ENCODE peak calls at places on chromosomes 3 and 15, in five cellular contexts. J is AG09309, P is AG04450, C is cardiac muscle cell, K is omental fat pad. W is an unnamed sample.

GRCh38 chr3:46488735-46489361 is 8.9 kb upstream of the RTP3 start:
- DNase-seq in J (peak), K (peak), P (peak), C (peak), W (peak)

GRCh38 chr3:119125742-119126507 is 20.0 kb upstream of the TEX55 start:
- DNase-seq in K (no peak), C (no peak), P (no peak), J (no peak), W (peak)

GRCh38 chr3:21672303-21672702 is 78.7 kb downstream of the ZNF385D start:
- DNase-seq in K (no peak), P (peak), C (peak), J (peak), W (no peak)

GRCh38 chr3:18080198-18080689 is 337.8 kb upstream of the TBC1D5 start:
- DNase-seq in C (peak), P (no peak), J (no peak), K (no peak), W (no peak)

GRCh38 chr15:60519218-60519617 is 40.3 kb upstream of the ICE2 start:
- DNase-seq in C (no peak), K (no peak), P (no peak), J (no peak), W (no peak)

GRCh38 chr3:171329759-171330158 is 130.4 kb downstream of the TNIK start:
- DNase-seq in K (no peak), P (no peak), C (no peak), J (no peak), W (no peak)

GRCh38 chr3:32934150-32934742 is 17.2 kb upstream of the CCR4 start:
- DNase-seq in J (no peak), C (peak), K (no peak), P (no peak), W (no peak)

GRCh38 chr15:65033659-65034269 is 4.3 kb upstream of the MTFMT start:
- DNase-seq in C (peak), P (no peak), K (no peak), J (no peak), W (no peak)

GRCh38 chr3:156812521-156813335 is 13.4 kb upstream of the LEKR1 start:
- DNase-seq in K (no peak), C (peak), P (no peak), J (no peak), W (no peak)

GRCh38 chr15:41544650-41545015 is 576 bp upstream of the RPAP1 start:
- DNase-seq in J (no peak), C (peak), K (no peak), P (no peak), W (no peak)

GRCh38 chr3:149314807-149315578 is 18.4 kb downstream of the TM4SF18 start:
- DNase-seq in P (peak), J (peak), K (no peak), C (peak), W (no peak)

GRCh38 chr3:171514466-171514865 is 54.3 kb upstream of the TNIK start:
- DNase-seq in J (no peak), P (no peak), C (no peak), K (no peak), W (no peak)

GRCh38 chr3:172221550-172221949 is 182.2 kb downstream of the FNDC3B start:
- DNase-seq in J (peak), C (peak), P (peak), K (no peak), W (no peak)

GRCh38 chr15:80264031-80264430 is 12.0 kb upstream of the CTXND1 start:
- DNase-seq in C (peak), K (no peak), P (no peak), J (no peak), W (no peak)

GRCh38 chr3:65953301-65953812 is 85.4 kb downstream of the MAGI1 start:
- DNase-seq in P (no peak), K (no peak), C (peak), J (no peak), W (peak)

GRCh38 chr3:125460233-125460632 is 59.8 kb downstream of the SNX4 start:
- DNase-seq in P (no peak), K (no peak), C (no peak), J (no peak), W (no peak)

GRCh38 chr3:107239703-107240102 is 137.5 kb upstream of the CCDC54 start:
- DNase-seq in C (no peak), K (no peak), P (no peak), J (no peak), W (no peak)

GRCh38 chr3:186108106-186108940 is 566 bp downstream of the ETV5 start:
- DNase-seq in J (no peak), C (peak), K (no peak), P (no peak), W (peak)

GRCh38 chr3:133487920-133488540 is 85.5 kb upstream of the CDV3 start:
- DNase-seq in J (no peak), K (no peak), C (peak), P (no peak), W (no peak)

GRCh38 chr3:119575507-119575906 is 3.8 kb upstream of the ADPRH start:
- DNase-seq in J (no peak), P (no peak), C (no peak), K (no peak), W (no peak)

GRCh38 chr3:24726423-24726822 is 231.8 kb upstream of the THRB start:
- DNase-seq in C (no peak), P (no peak), J (no peak), K (no peak), W (no peak)
- TF ChIP-seq CTCF in C (no peak), P (no peak), J (no peak), K (no peak), W (no peak)

GRCh38 chr15:43410572-43411214 is 39.8 kb downstream of the TUBGCP4 start:
- DNase-seq in P (no peak), K (no peak), J (peak), C (peak), W (no peak)
- TF ChIP-seq CTCF in P (no peak), K (no peak), J (no peak), C (no peak), W (no peak)

DNA sequence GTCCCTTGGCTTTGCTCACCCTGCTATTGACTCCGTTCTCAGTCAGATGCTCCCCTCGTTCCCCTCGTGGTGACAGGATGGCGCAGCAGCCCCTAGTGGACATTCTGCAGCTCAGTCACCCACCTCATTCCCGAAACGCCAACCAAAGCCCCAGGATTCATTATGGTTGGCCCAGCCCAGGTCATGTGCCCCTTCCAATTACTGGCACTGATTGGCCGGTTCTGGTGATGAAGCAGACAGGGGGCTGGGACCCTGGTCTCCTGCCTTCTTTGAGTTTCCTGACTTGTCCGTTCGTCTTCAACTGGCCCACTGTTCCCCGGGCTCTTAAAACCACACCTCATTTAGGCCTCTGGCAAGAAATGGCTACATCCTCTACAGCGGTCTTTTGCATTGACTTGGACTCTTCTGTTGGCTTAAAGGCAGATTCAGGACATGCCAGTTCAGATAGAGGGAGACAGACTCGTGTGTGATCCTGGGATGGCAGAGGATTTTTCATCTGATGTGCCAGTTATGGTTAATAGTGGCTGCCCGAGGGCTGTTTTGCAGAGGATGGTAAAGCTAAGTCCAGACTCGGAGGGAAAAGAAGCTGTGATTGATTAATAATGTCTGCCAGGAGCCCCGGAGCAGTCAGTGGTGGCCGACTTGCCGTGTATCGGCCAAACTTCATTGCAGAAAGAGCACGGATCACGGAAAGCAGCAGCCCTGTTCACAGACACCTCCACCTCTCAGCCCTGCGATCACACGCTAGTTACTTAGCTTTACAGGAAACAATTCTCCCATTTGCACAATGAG is 37.8 kb downstream of the LSM3 start:
- DNase-seq in P (no peak), J (no peak), K (no peak), C (peak), W (no peak)
- TF ChIP-seq CTCF in P (peak), J (peak), K (no peak), C (peak), W (peak)

DNA sequence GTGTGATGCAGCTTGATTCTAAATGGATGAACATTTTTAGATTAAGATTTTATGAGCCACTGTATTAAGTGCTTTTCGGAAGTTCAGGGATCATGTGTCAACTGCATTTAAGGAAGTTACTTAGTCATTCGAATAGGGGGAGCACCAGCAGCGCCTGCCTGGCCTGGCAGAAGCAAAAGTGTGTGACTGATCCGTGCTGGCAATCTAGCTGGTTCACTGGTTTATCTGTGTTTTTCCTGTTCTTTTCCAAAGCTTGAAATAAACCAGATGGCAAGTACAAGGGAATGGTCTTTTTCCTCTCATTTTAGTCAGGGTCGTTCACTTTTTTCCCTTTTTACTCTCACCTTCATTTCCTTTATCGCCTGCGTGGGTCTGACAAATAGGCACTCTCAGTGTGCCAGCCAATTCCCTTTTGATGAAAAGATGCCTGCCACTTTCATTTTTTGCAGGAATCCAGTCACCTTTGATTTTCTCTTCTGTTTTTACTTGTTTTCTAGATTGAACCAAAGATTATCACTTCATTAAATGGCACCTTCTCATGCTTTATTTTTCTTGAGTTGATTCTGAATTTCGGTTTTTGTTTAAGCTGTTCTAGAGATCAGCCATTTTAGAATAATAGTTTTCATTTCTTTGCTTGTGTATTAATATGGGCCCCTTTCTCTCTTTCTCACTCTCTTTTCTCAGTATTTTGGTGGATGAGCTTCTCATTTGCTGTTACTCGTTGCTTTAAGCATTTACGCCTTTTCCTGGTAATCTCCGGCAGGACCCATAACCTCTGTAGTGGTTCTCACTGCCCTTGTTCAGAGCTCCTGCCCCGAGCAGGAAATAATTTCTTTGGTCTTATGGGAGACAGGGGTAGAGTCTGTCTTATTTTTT is 2.8 kb downstream of the ABHD2 start:
- DNase-seq in K (no peak), J (peak), P (no peak), C (peak), W (peak)
- TF ChIP-seq CTCF in K (no peak), J (no peak), P (no peak), C (peak), W (no peak)

DNA sequence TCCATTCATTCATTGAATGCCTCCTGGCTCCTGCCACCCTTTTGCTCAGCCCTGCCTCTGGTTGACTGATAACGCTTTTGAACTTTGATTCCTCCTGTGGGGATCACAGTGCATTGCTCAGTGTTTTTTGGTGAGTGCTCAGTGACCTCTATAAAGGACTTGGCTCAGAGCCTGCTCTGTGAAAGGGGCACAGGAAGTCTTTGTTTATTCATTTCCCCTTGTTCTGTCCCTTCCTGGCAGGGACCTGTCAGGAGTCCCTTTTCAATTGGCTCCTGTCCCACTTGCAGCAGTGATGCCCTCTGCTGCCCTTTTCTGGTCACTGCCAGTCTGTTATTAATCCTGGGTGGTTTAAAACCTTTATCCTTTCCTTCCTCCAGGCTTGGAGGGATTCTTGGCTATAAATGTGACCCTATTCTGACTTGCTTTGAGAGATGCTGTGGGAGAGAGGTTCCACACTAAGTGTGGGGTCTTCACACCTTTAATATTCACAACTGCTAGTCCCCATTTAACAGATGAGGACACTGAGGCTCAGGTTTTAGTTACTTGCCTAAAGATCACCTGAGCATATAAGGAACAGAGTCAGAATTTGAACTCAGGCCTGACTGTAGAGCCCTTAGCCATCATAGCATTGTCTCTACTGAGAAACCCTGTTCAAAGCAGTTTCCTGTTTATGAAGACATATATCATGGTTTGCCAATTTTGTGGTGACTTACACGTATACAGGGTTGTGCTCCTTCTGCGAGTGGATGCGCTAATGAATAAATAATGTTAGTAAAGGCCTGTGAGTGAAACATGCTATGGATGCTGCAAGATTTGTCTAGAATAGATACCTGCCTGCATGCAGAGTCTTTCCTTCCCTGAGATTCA is 23.2 kb upstream of the TATDN2 start:
- DNase-seq in K (peak), P (no peak), J (no peak), C (peak), W (no peak)
- TF ChIP-seq CTCF in K (no peak), P (peak), J (peak), C (peak), W (peak)

GRCh38 chr15:74138642-74139041 is 8.3 kb downstream of the ISLR2 start:
- DNase-seq in C (no peak), J (no peak), K (no peak), P (no peak), W (no peak)

GRCh38 chr15:74141591-74141990 is 11.2 kb downstream of the ISLR2 start:
- DNase-seq in P (no peak), J (no peak), C (peak), K (no peak), W (no peak)

GRCh38 chr15:74146277-74146800 is 16.0 kb downstream of the ISLR2 start:
- DNase-seq in C (no peak), P (no peak), J (no peak), K (no peak), W (no peak)

GRCh38 chr15:74140445-74140761 is 10.0 kb downstream of the ISLR2 start:
- DNase-seq in C (no peak), K (no peak), J (no peak), P (no peak), W (no peak)

DNA sequence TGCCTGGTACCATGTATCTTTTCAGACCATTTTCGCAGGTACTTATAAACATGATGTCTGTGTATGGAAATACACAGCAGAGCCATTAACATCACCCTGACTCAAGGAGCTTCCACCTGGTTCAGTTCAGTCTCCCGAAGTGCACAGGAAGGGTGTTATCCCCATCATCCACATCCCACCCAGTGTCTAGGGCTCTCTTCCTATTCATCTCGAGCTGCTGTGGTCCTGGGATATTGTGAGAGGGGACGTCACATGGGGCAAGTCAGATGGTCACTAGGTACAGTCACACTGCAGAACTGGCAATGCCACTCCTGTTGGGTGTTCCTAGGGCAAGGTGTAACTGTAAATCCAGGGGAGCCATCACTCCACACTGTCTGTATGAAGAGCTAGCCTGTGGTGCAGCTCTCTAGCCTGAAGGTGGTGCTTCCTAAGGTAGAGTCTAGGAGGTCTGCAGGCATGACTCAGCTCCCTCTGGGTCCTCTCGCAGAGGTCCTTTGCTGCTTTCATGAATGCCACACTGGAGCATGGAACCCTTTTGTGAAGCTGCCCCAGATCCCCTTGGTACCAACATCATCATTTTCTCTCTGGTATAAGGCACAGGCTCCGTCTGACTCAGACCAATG is 13.9 kb downstream of the ISLR2 start:
- DNase-seq in C (no peak), J (no peak), P (no peak), K (no peak), W (no peak)
- TF ChIP-seq CTCF in C (no peak), J (no peak), P (no peak), K (no peak), W (no peak)

DNA sequence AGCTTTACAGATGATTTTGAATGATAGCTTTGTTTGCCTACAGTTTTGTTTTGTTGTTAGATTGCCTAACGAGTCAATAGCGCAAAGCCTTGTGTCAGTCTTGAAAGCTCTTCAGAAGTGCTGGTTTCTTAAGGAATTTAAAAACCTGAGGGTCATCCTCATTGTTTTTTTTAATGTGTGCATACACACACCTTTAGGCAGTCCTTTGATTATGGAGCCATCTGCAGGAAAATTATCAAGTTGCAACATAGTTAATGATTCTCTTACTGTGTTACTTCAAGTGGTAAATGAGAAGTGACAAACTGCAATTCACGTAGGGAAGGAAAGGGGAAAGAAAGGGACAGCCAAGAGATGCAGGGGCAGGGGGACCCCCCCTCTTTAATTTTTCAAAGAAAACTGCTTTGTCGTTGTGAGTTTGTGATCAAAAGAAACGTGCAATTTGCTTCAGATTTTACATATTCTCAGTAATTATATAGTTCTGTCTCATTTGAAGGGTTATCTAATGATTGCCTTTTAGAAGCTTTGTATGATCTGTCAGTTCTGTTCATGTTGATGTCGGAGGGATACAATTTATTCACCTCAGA is 162.4 kb upstream of the CGNL1 start:
- DNase-seq in P (no peak), K (no peak), C (peak), J (no peak), W (no peak)
- TF ChIP-seq CTCF in P (peak), K (no peak), C (peak), J (peak), W (peak)

GRCh38 chr3:104596054-104596453 is 770.7 kb upstream of the ALCAM start:
- DNase-seq in P (no peak), J (no peak), C (no peak), K (no peak), W (no peak)

GRCh38 chr3:104598848-104599501 is 767.7 kb upstream of the ALCAM start:
- DNase-seq in K (no peak), C (no peak), J (no peak), P (no peak), W (no peak)

GRCh38 chr3:104594491-104594890 is 772.2 kb upstream of the ALCAM start:
- DNase-seq in C (no peak), J (no peak), K (no peak), P (no peak), W (no peak)

DNA sequence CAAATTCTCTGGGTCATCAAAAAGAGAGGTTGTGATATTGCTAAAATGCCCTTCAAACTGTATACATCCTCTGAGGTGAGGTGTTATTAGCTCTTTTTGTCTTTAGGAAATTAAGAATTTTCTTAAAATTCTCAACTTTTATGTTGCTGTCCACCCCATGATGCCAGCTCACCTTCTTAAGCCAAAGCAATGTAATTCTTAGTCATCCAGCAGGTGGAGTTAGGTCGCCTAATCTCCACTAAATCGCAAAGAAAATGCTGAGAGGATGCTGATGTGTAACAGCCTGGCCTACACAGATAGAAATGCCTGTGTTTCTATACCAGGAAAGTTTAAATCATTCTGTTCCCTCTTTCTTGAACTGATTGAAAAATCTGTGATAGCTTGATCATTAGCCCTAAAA is 770.2 kb upstream of the ALCAM start:
- DNase-seq in K (no peak), C (peak), J (peak), P (peak), W (no peak)
- TF ChIP-seq CTCF in K (no peak), C (peak), J (peak), P (peak), W (peak)

GRCh38 chr3:13073042-13073906 is at the start of gene IQSEC1:
- DNase-seq in J (no peak), C (peak), P (no peak), K (no peak), W (peak)
- TF ChIP-seq CTCF in J (no peak), C (no peak), P (no peak), K (no peak), W (no peak)

W was measured in kidney.